ENCODE peak calls at places on chromosomes 4 and X, in five cellular contexts. One of them, this sample, is unnamed.

GRCh38 chr4:152810715-152811287 is 31.0 kb downstream of the ARFIP1 start:
- DNase-seq in stomach: no peak
- DNase-seq in suprapubic skin: no peak
- DNase-seq in SK-N-SH: no peak
- DNase-seq in upper lobe of left lung: no peak
- DNase-seq in this sample: no peak

GRCh38 chr4:71355045-71355444 is 16.2 kb downstream of the SLC4A4 start:
- DNase-seq in stomach: no peak
- DNase-seq in suprapubic skin: no peak
- DNase-seq in SK-N-SH: no peak
- DNase-seq in upper lobe of left lung: no peak
- DNase-seq in this sample: no peak

GRCh38 chrX:42694260-42694815 is 83.6 kb downstream of the PPP1R2C start:
- DNase-seq in stomach: no peak
- DNase-seq in suprapubic skin: no peak
- DNase-seq in SK-N-SH: no peak
- DNase-seq in upper lobe of left lung: no peak
- DNase-seq in this sample: no peak

GRCh38 chr4:38765391-38765790 is 17.4 kb downstream of the TLR10 start:
- DNase-seq in stomach: no peak
- DNase-seq in suprapubic skin: no peak
- DNase-seq in SK-N-SH: no peak
- DNase-seq in upper lobe of left lung: no peak
- DNase-seq in this sample: no peak

GRCh38 chr4:8704632-8705031 is 112.1 kb downstream of the CPZ start:
- DNase-seq in stomach: no peak
- DNase-seq in suprapubic skin: peak
- DNase-seq in SK-N-SH: no peak
- DNase-seq in upper lobe of left lung: peak
- DNase-seq in this sample: no peak

GRCh38 chrX:15873566-15873965 is 19.0 kb upstream of the AP1S2 start:
- DNase-seq in stomach: no peak
- DNase-seq in suprapubic skin: no peak
- DNase-seq in SK-N-SH: no peak
- DNase-seq in upper lobe of left lung: no peak
- DNase-seq in this sample: no peak

GRCh38 chr4:16783119-16783518 is 115.3 kb downstream of the LDB2 start:
- DNase-seq in stomach: no peak
- DNase-seq in suprapubic skin: no peak
- DNase-seq in SK-N-SH: no peak
- DNase-seq in upper lobe of left lung: no peak
- DNase-seq in this sample: no peak

GRCh38 chr4:185071412-185071811 is 53.1 kb downstream of the HELT start:
- DNase-seq in stomach: no peak
- DNase-seq in suprapubic skin: no peak
- DNase-seq in SK-N-SH: no peak
- DNase-seq in upper lobe of left lung: no peak
- DNase-seq in this sample: no peak

GRCh38 chr4:126057371-126057770 is 742.6 kb downstream of the FAT4 start:
- DNase-seq in stomach: no peak
- DNase-seq in suprapubic skin: no peak
- DNase-seq in SK-N-SH: no peak
- DNase-seq in upper lobe of left lung: no peak
- DNase-seq in this sample: no peak

GRCh38 chrX:74232859-74233258 is 71.1 kb upstream of the ZCCHC13 start:
- DNase-seq in stomach: no peak
- DNase-seq in suprapubic skin: no peak
- DNase-seq in SK-N-SH: peak
- DNase-seq in upper lobe of left lung: no peak
- DNase-seq in this sample: no peak

GRCh38 chrX:1196436-1196835 is 16.0 kb downstream of the CRLF2 start:
- DNase-seq in stomach: no peak
- DNase-seq in suprapubic skin: no peak
- DNase-seq in SK-N-SH: no peak
- DNase-seq in upper lobe of left lung: no peak
- DNase-seq in this sample: no peak

GRCh38 chr4:110106946-110107325 is 91.5 kb downstream of the ELOVL6 start:
- DNase-seq in stomach: no peak
- DNase-seq in suprapubic skin: no peak
- DNase-seq in SK-N-SH: no peak
- DNase-seq in upper lobe of left lung: no peak
- DNase-seq in this sample: no peak

GRCh38 chrX:43375146-43375545 is 281.0 kb upstream of the MAOA start:
- DNase-seq in stomach: no peak
- DNase-seq in suprapubic skin: no peak
- DNase-seq in SK-N-SH: no peak
- DNase-seq in upper lobe of left lung: no peak
- DNase-seq in this sample: no peak

GRCh38 chr4:8403173-8403753 is 37.3 kb downstream of the ACOX3 start:
- DNase-seq in stomach: peak
- DNase-seq in suprapubic skin: peak
- DNase-seq in SK-N-SH: peak
- DNase-seq in upper lobe of left lung: peak
- DNase-seq in this sample: no peak

GRCh38 chr4:173334891-173335754 is 965 bp upstream of the HMGB2 start:
- DNase-seq in stomach: peak
- DNase-seq in suprapubic skin: peak
- DNase-seq in SK-N-SH: peak
- DNase-seq in upper lobe of left lung: peak
- DNase-seq in this sample: peak

GRCh38 chrX:34382416-34382815 is 250.3 kb upstream of the FAM47A start:
- DNase-seq in stomach: no peak
- DNase-seq in suprapubic skin: no peak
- DNase-seq in SK-N-SH: no peak
- DNase-seq in upper lobe of left lung: no peak
- DNase-seq in this sample: no peak

GRCh38 chrX:67724359-67725110 is 180.7 kb downstream of the AR start:
- DNase-seq in stomach: no peak
- DNase-seq in suprapubic skin: no peak
- DNase-seq in SK-N-SH: no peak
- DNase-seq in upper lobe of left lung: no peak
- DNase-seq in this sample: no peak

GRCh38 chr4:16294455-16294854 is 68.2 kb upstream of the TAPT1 start:
- DNase-seq in stomach: no peak
- DNase-seq in suprapubic skin: no peak
- DNase-seq in SK-N-SH: no peak
- DNase-seq in upper lobe of left lung: no peak
- DNase-seq in this sample: no peak

GRCh38 chr4:130849985-130850632 is 1754.2 kb downstream of the C4orf33 start:
- DNase-seq in stomach: peak
- DNase-seq in suprapubic skin: no peak
- DNase-seq in SK-N-SH: peak
- DNase-seq in upper lobe of left lung: no peak
- DNase-seq in this sample: no peak

GRCh38 chrX:150201841-150202240 is 161.3 kb upstream of the MAMLD1 start:
- DNase-seq in stomach: no peak
- DNase-seq in suprapubic skin: no peak
- DNase-seq in SK-N-SH: no peak
- DNase-seq in upper lobe of left lung: no peak
- DNase-seq in this sample: no peak

GRCh38 chr4:182179105-182179504 is 64.1 kb upstream of the TENM3 start:
- DNase-seq in stomach: no peak
- DNase-seq in suprapubic skin: no peak
- DNase-seq in SK-N-SH: peak
- DNase-seq in upper lobe of left lung: no peak
- DNase-seq in this sample: no peak

GRCh38 chrX:30965751-30966150 is 76.7 kb upstream of the TAB3 start:
- DNase-seq in stomach: no peak
- DNase-seq in suprapubic skin: no peak
- DNase-seq in SK-N-SH: no peak
- DNase-seq in upper lobe of left lung: no peak
- DNase-seq in this sample: no peak

GRCh38 chr4:41134581-41134980 is 79.8 kb downstream of the APBB2 start:
- DNase-seq in stomach: no peak
- DNase-seq in suprapubic skin: no peak
- DNase-seq in SK-N-SH: no peak
- DNase-seq in upper lobe of left lung: no peak
- DNase-seq in this sample: no peak

GRCh38 chr4:71066737-71067716 is 73.6 kb downstream of the DCK start:
- DNase-seq in stomach: no peak
- DNase-seq in suprapubic skin: no peak
- DNase-seq in SK-N-SH: no peak
- DNase-seq in upper lobe of left lung: no peak
- DNase-seq in this sample: no peak

GRCh38 chrX:110204986-110205385 is 112.9 kb downstream of the AMMECR1 start:
- DNase-seq in stomach: no peak
- DNase-seq in suprapubic skin: no peak
- DNase-seq in SK-N-SH: no peak
- DNase-seq in upper lobe of left lung: no peak
- DNase-seq in this sample: no peak

GRCh38 chrX:111376897-111377601 is 34.9 kb downstream of the DCX start:
- DNase-seq in stomach: no peak
- DNase-seq in suprapubic skin: no peak
- DNase-seq in SK-N-SH: no peak
- DNase-seq in upper lobe of left lung: no peak
- DNase-seq in this sample: no peak

GRCh38 chr4:89136525-89136924 is 25.2 kb downstream of the TIGD2 start:
- DNase-seq in stomach: no peak
- DNase-seq in suprapubic skin: no peak
- DNase-seq in SK-N-SH: no peak
- DNase-seq in upper lobe of left lung: no peak
- DNase-seq in this sample: no peak

GRCh38 chr4:66028668-66029067 is 358.4 kb upstream of the EPHA5 start:
- DNase-seq in stomach: no peak
- DNase-seq in suprapubic skin: no peak
- DNase-seq in SK-N-SH: no peak
- DNase-seq in upper lobe of left lung: no peak
- DNase-seq in this sample: no peak
- TF ChIP-seq POLR2AphosphoS5 in stomach: no peak
- TF ChIP-seq POLR2AphosphoS5 in suprapubic skin: no peak
- TF ChIP-seq POLR2AphosphoS5 in SK-N-SH: no peak
- TF ChIP-seq POLR2AphosphoS5 in upper lobe of left lung: no peak
- TF ChIP-seq POLR2AphosphoS5 in this sample: no peak

GRCh38 chrX:38311743-38312142 is 15.6 kb downstream of the RPGR start:
- DNase-seq in stomach: no peak
- DNase-seq in suprapubic skin: no peak
- DNase-seq in SK-N-SH: no peak
- DNase-seq in upper lobe of left lung: no peak
- DNase-seq in this sample: no peak

GRCh38 chrX:38304010-38304409 is 23.3 kb downstream of the RPGR start:
- DNase-seq in stomach: no peak
- DNase-seq in suprapubic skin: no peak
- DNase-seq in SK-N-SH: no peak
- DNase-seq in upper lobe of left lung: no peak
- DNase-seq in this sample: no peak

DNA sequence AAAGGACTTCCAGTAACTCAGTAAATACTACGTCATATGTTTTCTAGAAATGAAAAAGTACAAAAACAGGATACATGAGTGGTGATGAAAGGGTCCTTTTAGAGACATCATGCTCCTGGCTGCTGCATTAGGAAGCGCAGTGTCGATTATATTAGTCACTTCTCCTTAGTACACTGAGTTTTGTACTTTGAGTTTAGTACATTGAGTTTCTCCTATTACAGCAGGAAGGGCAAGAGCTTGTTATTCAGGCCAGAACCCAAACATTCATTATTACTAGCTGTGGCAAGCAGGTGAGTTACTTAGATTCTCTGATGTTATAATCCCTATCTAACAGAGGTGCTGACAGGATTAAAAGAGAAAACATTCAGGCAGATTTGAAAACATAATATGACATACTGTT is 21.3 kb downstream of the RPGR start:
- DNase-seq in stomach: no peak
- DNase-seq in suprapubic skin: no peak
- DNase-seq in SK-N-SH: no peak
- DNase-seq in upper lobe of left lung: no peak
- DNase-seq in this sample: no peak
- TF ChIP-seq POLR2AphosphoS5 in stomach: no peak
- TF ChIP-seq POLR2AphosphoS5 in suprapubic skin: no peak
- TF ChIP-seq POLR2AphosphoS5 in SK-N-SH: no peak
- TF ChIP-seq POLR2AphosphoS5 in upper lobe of left lung: no peak
- TF ChIP-seq POLR2AphosphoS5 in this sample: no peak

DNA sequence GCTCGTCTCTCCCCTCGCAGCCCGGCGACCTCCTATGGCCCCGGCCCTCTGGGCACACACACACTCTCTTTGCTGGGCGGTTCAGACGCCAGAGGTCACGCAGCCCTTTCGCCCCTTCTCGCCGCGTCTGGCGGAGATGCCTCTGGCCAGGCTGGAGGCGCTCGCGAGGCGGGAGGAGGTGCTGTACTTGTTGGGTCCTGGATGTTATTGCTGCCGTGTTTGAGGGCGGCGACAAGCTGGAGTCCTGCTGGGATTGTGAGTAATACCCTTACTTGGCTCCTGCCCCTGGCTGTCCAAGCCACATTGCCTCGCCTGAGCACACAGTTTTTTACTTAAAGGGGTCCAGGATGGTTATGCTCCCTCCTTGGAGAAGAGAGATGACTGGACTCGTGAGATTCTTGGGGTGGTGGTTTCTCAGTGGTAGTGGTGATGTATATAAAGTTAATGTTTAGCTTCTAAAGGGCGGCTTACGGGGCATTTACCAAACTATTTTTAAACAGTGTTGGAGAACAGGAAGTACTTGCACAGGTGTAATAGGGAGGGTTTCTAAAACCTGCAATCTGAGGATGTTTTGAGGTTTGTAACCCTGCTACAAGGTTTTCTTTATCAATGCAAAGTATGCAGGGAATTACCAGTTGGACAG is 572 bp downstream of the USP53 start:
- DNase-seq in stomach: peak
- DNase-seq in suprapubic skin: peak
- DNase-seq in SK-N-SH: peak
- DNase-seq in upper lobe of left lung: peak
- DNase-seq in this sample: peak
- TF ChIP-seq POLR2AphosphoS5 in stomach: peak
- TF ChIP-seq POLR2AphosphoS5 in suprapubic skin: peak
- TF ChIP-seq POLR2AphosphoS5 in SK-N-SH: no peak
- TF ChIP-seq POLR2AphosphoS5 in upper lobe of left lung: peak
- TF ChIP-seq POLR2AphosphoS5 in this sample: no peak

GRCh38 chr4:6855692-6856297 is 53.8 kb upstream of the TBC1D14 start:
- DNase-seq in stomach: no peak
- DNase-seq in suprapubic skin: no peak
- DNase-seq in SK-N-SH: no peak
- DNase-seq in upper lobe of left lung: no peak
- DNase-seq in this sample: peak
- TF ChIP-seq POLR2AphosphoS5 in stomach: no peak
- TF ChIP-seq POLR2AphosphoS5 in suprapubic skin: no peak
- TF ChIP-seq POLR2AphosphoS5 in SK-N-SH: no peak
- TF ChIP-seq POLR2AphosphoS5 in upper lobe of left lung: no peak
- TF ChIP-seq POLR2AphosphoS5 in this sample: peak

GRCh38 chr4:112636688-112637551 is at the start of the genes LARP7 and ZGRF1:
- DNase-seq in stomach: peak
- DNase-seq in suprapubic skin: peak
- DNase-seq in SK-N-SH: peak
- DNase-seq in upper lobe of left lung: peak
- DNase-seq in this sample: peak
- TF ChIP-seq POLR2AphosphoS5 in stomach: peak
- TF ChIP-seq POLR2AphosphoS5 in suprapubic skin: peak
- TF ChIP-seq POLR2AphosphoS5 in SK-N-SH: peak
- TF ChIP-seq POLR2AphosphoS5 in upper lobe of left lung: peak
- TF ChIP-seq POLR2AphosphoS5 in this sample: peak

GRCh38 chrX:136176399-136176825 is 29.1 kb downstream of the FHL1 start:
- DNase-seq in stomach: no peak
- DNase-seq in suprapubic skin: no peak
- DNase-seq in SK-N-SH: no peak
- DNase-seq in upper lobe of left lung: no peak
- DNase-seq in this sample: no peak
- TF ChIP-seq POLR2AphosphoS5 in stomach: peak
- TF ChIP-seq POLR2AphosphoS5 in suprapubic skin: no peak
- TF ChIP-seq POLR2AphosphoS5 in SK-N-SH: no peak
- TF ChIP-seq POLR2AphosphoS5 in upper lobe of left lung: peak
- TF ChIP-seq POLR2AphosphoS5 in this sample: no peak

This sample was measured in GM12878.